ENCODE peak calls at places on chromosomes 7 and 10, in eight cellular contexts. One of them, this sample, is unnamed.

GRCh38 chr10:103847909-103848468 is 7.4 kb downstream of the SH3PXD2A start:
- ATAC-seq in RWPE2: no peak
- ATAC-seq in body of pancreas: no peak
- ATAC-seq in left lung: no peak
- ATAC-seq in HepG2: peak; percentile 79
- ATAC-seq in CD8-positive, alpha-beta T cell: no peak
- ATAC-seq in Panc1: no peak
- ATAC-seq in GM23338: peak; percentile 92
- ATAC-seq in this sample: no peak

GRCh38 chr10:6409982-6410694 is 169.9 kb downstream of the PRKCQ start:
- ATAC-seq in RWPE2: peak; percentile 45
- ATAC-seq in body of pancreas: peak; percentile 45
- ATAC-seq in GM23338: peak; percentile 55
- ATAC-seq in left lung: peak; percentile 81
- ATAC-seq in Panc1: no peak
- ATAC-seq in CD8-positive, alpha-beta T cell: peak; percentile 93
- ATAC-seq in HepG2: no peak
- ATAC-seq in this sample: peak; percentile 93

GRCh38 chr7:32319019-32319382 is 171.2 kb downstream of the LSM5 start:
- ATAC-seq in GM23338: peak; percentile 46
- ATAC-seq in HepG2: peak; percentile 22
- ATAC-seq in left lung: no peak
- ATAC-seq in CD8-positive, alpha-beta T cell: no peak
- ATAC-seq in Panc1: no peak
- ATAC-seq in RWPE2: no peak
- ATAC-seq in body of pancreas: peak; percentile 18
- ATAC-seq in this sample: no peak

GRCh38 chr7:131328387-131329175 is 905 bp downstream of the MKLN1 start:
- ATAC-seq in Panc1: peak; percentile 6
- ATAC-seq in CD8-positive, alpha-beta T cell: no peak
- ATAC-seq in left lung: peak; percentile 24
- ATAC-seq in GM23338: no peak
- ATAC-seq in RWPE2: peak; percentile 8
- ATAC-seq in body of pancreas: peak; percentile 11
- ATAC-seq in HepG2: no peak
- ATAC-seq in this sample: no peak

GRCh38 chr10:80324891-80325364 is 31.6 kb downstream of the DYDC1 start:
- ATAC-seq in HepG2: no peak
- ATAC-seq in CD8-positive, alpha-beta T cell: no peak
- ATAC-seq in Panc1: no peak
- ATAC-seq in body of pancreas: peak; percentile 33
- ATAC-seq in left lung: no peak
- ATAC-seq in RWPE2: no peak
- ATAC-seq in GM23338: peak; percentile 54
- ATAC-seq in this sample: no peak

GRCh38 chr7:49119706-49120105 is 195.4 kb downstream of the CDC14C start:
- ATAC-seq in left lung: no peak
- ATAC-seq in body of pancreas: no peak
- ATAC-seq in HepG2: no peak
- ATAC-seq in CD8-positive, alpha-beta T cell: no peak
- ATAC-seq in RWPE2: no peak
- ATAC-seq in Panc1: no peak
- ATAC-seq in GM23338: no peak
- ATAC-seq in this sample: no peak

GRCh38 chr10:78028438-78029293 is 649 bp downstream of the POLR3A start:
- ATAC-seq in body of pancreas: peak; percentile 7
- ATAC-seq in RWPE2: peak; percentile 1
- ATAC-seq in Panc1: peak; percentile 9
- ATAC-seq in left lung: peak; percentile 34
- ATAC-seq in GM23338: peak; percentile 51
- ATAC-seq in HepG2: peak; percentile 84
- ATAC-seq in CD8-positive, alpha-beta T cell: peak; percentile 6
- ATAC-seq in this sample: peak; percentile 19

GRCh38 chr7:151194188-151194587 is 7.1 kb upstream of the ASB10 start:
- ATAC-seq in GM23338: no peak
- ATAC-seq in CD8-positive, alpha-beta T cell: peak; percentile 42
- ATAC-seq in left lung: no peak
- ATAC-seq in RWPE2: no peak
- ATAC-seq in HepG2: no peak
- ATAC-seq in body of pancreas: no peak
- ATAC-seq in Panc1: no peak
- ATAC-seq in this sample: no peak

GRCh38 chr10:73043766-73044377 is 52.8 kb downstream of the P4HA1 start:
- ATAC-seq in CD8-positive, alpha-beta T cell: no peak
- ATAC-seq in GM23338: peak; percentile 53
- ATAC-seq in left lung: no peak
- ATAC-seq in HepG2: no peak
- ATAC-seq in Panc1: no peak
- ATAC-seq in RWPE2: no peak
- ATAC-seq in body of pancreas: no peak
- ATAC-seq in this sample: no peak

GRCh38 chr7:27179030-27179429 is 4.9 kb upstream of the HOXA10 start:
- ATAC-seq in left lung: no peak
- ATAC-seq in RWPE2: no peak
- ATAC-seq in Panc1: no peak
- ATAC-seq in CD8-positive, alpha-beta T cell: no peak
- ATAC-seq in GM23338: no peak
- ATAC-seq in body of pancreas: no peak
- ATAC-seq in HepG2: no peak
- ATAC-seq in this sample: no peak

GRCh38 chr10:96947036-96947435 is 114.9 kb downstream of the LCOR start:
- ATAC-seq in body of pancreas: no peak
- ATAC-seq in HepG2: no peak
- ATAC-seq in RWPE2: no peak
- ATAC-seq in CD8-positive, alpha-beta T cell: no peak
- ATAC-seq in GM23338: no peak
- ATAC-seq in Panc1: no peak
- ATAC-seq in left lung: no peak
- ATAC-seq in this sample: no peak

GRCh38 chr10:72162978-72163377 is 52.8 kb upstream of the ANAPC16 start:
- ATAC-seq in left lung: peak; percentile 27
- ATAC-seq in HepG2: no peak
- ATAC-seq in body of pancreas: no peak
- ATAC-seq in CD8-positive, alpha-beta T cell: no peak
- ATAC-seq in Panc1: peak; percentile 67
- ATAC-seq in RWPE2: peak; percentile 40
- ATAC-seq in GM23338: no peak
- ATAC-seq in this sample: no peak

GRCh38 chr7:41691286-41691966 is 11.5 kb downstream of the INHBA start:
- ATAC-seq in RWPE2: no peak
- ATAC-seq in body of pancreas: no peak
- ATAC-seq in HepG2: no peak
- ATAC-seq in left lung: no peak
- ATAC-seq in GM23338: no peak
- ATAC-seq in CD8-positive, alpha-beta T cell: no peak
- ATAC-seq in Panc1: no peak
- ATAC-seq in this sample: no peak

GRCh38 chr7:113246698-113247097 is 128.3 kb upstream of the SMIM30 start:
- ATAC-seq in body of pancreas: no peak
- ATAC-seq in CD8-positive, alpha-beta T cell: no peak
- ATAC-seq in RWPE2: no peak
- ATAC-seq in GM23338: no peak
- ATAC-seq in HepG2: no peak
- ATAC-seq in left lung: no peak
- ATAC-seq in Panc1: no peak
- ATAC-seq in this sample: no peak

DNA sequence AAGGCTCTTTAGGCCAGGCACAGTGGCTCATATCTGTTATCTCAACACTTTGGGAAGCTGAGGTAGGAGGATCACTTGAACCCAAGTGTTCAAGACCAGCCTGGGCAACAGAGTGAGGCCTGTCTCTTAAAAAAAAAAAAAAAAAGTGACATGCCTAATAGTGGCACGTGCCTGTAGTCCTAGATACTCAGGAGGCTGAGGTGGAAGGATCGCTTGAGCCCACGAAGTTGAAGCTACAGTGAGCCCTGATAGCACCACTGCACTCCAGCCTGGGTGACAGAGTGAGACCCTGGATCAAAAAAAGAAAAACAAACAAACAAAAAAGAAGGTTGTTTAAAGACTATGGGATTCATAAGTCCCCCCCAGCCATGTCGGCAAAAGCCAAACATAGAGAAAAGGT is 42.2 kb upstream of the NRF1 start:
- ATAC-seq in HepG2: peak; percentile 55
- ATAC-seq in left lung: no peak
- ATAC-seq in CD8-positive, alpha-beta T cell: no peak
- ATAC-seq in GM23338: no peak
- ATAC-seq in body of pancreas: no peak
- ATAC-seq in Panc1: peak; percentile 17
- ATAC-seq in RWPE2: peak; percentile 28
- ATAC-seq in this sample: no peak
- H3K27ac ChIP-seq in HepG2: peak overlapping the region; percentile 71
- H3K27ac ChIP-seq in left lung: no peak overlapping the region
- H3K27ac ChIP-seq in CD8-positive, alpha-beta T cell: no peak overlapping the region
- H3K27ac ChIP-seq in GM23338: no peak overlapping the region
- H3K27ac ChIP-seq in body of pancreas: no peak overlapping the region
- H3K27ac ChIP-seq in Panc1: no peak overlapping the region
- H3K27ac ChIP-seq in RWPE2: peak overlapping the region; percentile 45
- H3K27ac ChIP-seq in this sample: no peak overlapping the region

DNA sequence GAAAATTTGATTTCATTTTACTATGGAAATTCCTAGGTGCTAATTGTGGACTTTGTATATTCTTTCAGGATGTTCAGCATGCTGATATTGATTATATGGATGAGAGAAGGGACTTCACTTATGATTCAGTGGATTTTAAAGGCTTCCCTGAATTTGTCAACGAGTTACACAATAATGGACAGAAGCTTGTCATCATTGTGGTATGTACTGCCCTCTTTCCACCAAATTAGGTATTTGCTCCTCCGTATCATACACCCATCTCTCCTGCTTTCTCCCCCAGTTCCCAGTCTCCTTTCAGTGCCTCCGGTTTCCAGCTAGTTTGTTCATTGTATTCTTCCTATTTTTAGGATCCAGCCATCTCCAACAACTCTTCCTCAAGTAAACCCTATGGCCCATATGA is 34.6 kb downstream of the MGAM start:
- ATAC-seq in RWPE2: peak; percentile 72
- ATAC-seq in HepG2: no peak
- ATAC-seq in GM23338: peak; percentile 67
- ATAC-seq in Panc1: no peak
- ATAC-seq in left lung: no peak
- ATAC-seq in CD8-positive, alpha-beta T cell: no peak
- ATAC-seq in body of pancreas: no peak
- ATAC-seq in this sample: no peak
- TF ChIP-seq CTCF in RWPE2: peak; percentile 49
- TF ChIP-seq CTCF in HepG2: no peak
- TF ChIP-seq CTCF in GM23338: peak; percentile 35
- TF ChIP-seq CTCF in Panc1: no peak
- TF ChIP-seq CTCF in left lung: no peak
- TF ChIP-seq CTCF in CD8-positive, alpha-beta T cell: no peak
- TF ChIP-seq CTCF in body of pancreas: peak; percentile 7
- TF ChIP-seq CTCF in this sample: no peak

DNA sequence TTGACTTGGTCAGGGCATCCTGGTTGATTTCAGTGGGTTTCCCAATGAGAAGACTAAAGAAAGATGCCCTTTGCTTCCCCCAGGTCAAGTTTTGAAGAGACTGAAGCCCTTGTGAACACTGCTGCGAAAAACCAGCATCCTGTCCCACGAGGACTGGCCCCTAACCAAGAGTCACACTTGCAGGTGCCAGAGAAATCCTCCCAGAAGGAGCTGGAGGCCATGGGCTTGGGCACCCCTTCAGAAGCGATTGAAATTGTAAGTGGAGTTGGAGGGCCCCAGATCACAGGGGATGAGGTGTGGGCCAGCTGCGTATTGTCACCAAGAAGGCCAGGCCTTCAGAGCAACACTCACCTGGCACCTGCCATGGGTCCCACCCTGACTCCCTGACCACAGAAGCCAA is 43.3 kb upstream of the BTBD16 start:
- ATAC-seq in HepG2: no peak
- ATAC-seq in body of pancreas: no peak
- ATAC-seq in GM23338: no peak
- ATAC-seq in CD8-positive, alpha-beta T cell: no peak
- ATAC-seq in Panc1: no peak
- ATAC-seq in RWPE2: no peak
- ATAC-seq in left lung: no peak
- ATAC-seq in this sample: no peak
- H3K36me3 ChIP-seq in HepG2: peaks cover 78% of the 10 kb centered on the region
- H3K36me3 ChIP-seq in body of pancreas: no peaks in the 10 kb centered on the region
- H3K36me3 ChIP-seq in GM23338: peaks cover 31% of the 10 kb centered on the region
- H3K36me3 ChIP-seq in CD8-positive, alpha-beta T cell: no peaks in the 10 kb centered on the region
- H3K36me3 ChIP-seq in Panc1: peaks cover 31% of the 10 kb centered on the region
- H3K36me3 ChIP-seq in RWPE2: peaks cover 51% of the 10 kb centered on the region
- H3K36me3 ChIP-seq in left lung: peaks cover 91% of the 10 kb centered on the region
- H3K36me3 ChIP-seq in this sample: no peaks in the 10 kb centered on the region

GRCh38 chr7:99098317-99098823 is 45.5 kb downstream of the SMURF1 start:
- ATAC-seq in HepG2: peak; percentile 81
- ATAC-seq in CD8-positive, alpha-beta T cell: no peak
- ATAC-seq in left lung: no peak
- ATAC-seq in Panc1: no peak
- ATAC-seq in RWPE2: no peak
- ATAC-seq in GM23338: no peak
- ATAC-seq in body of pancreas: no peak
- ATAC-seq in this sample: no peak

GRCh38 chr7:99097730-99098129 is 46.2 kb downstream of the SMURF1 start:
- ATAC-seq in left lung: no peak
- ATAC-seq in GM23338: no peak
- ATAC-seq in RWPE2: no peak
- ATAC-seq in body of pancreas: no peak
- ATAC-seq in CD8-positive, alpha-beta T cell: no peak
- ATAC-seq in Panc1: no peak
- ATAC-seq in HepG2: no peak
- ATAC-seq in this sample: no peak

GRCh38 chr7:99099499-99100077 is 44.3 kb downstream of the SMURF1 start:
- ATAC-seq in GM23338: peak; percentile 76
- ATAC-seq in CD8-positive, alpha-beta T cell: no peak
- ATAC-seq in RWPE2: no peak
- ATAC-seq in Panc1: no peak
- ATAC-seq in body of pancreas: no peak
- ATAC-seq in HepG2: peak; percentile 61
- ATAC-seq in left lung: no peak
- ATAC-seq in this sample: no peak

GRCh38 chr7:99096124-99096887 is 47.6 kb downstream of the SMURF1 start:
- ATAC-seq in GM23338: no peak
- ATAC-seq in Panc1: no peak
- ATAC-seq in CD8-positive, alpha-beta T cell: no peak
- ATAC-seq in left lung: peak; percentile 89
- ATAC-seq in RWPE2: peak; percentile 42
- ATAC-seq in HepG2: peak; percentile 26
- ATAC-seq in body of pancreas: peak; percentile 86
- ATAC-seq in this sample: peak; percentile 67

GRCh38 chr7:99098824-99099498 is 44.9 kb downstream of the SMURF1 start:
- ATAC-seq in body of pancreas: peak; percentile 77
- ATAC-seq in left lung: no peak
- ATAC-seq in Panc1: peak; percentile 24
- ATAC-seq in RWPE2: no peak
- ATAC-seq in CD8-positive, alpha-beta T cell: no peak
- ATAC-seq in GM23338: peak; percentile 61
- ATAC-seq in HepG2: peak; percentile 87
- ATAC-seq in this sample: no peak
- H3K27ac ChIP-seq in body of pancreas: peak overlapping the region; percentile 73
- H3K27ac ChIP-seq in left lung: no peak overlapping the region
- H3K27ac ChIP-seq in Panc1: peak overlapping the region; percentile 3
- H3K27ac ChIP-seq in RWPE2: peak overlapping the region; percentile 15
- H3K27ac ChIP-seq in CD8-positive, alpha-beta T cell: no peak overlapping the region
- H3K27ac ChIP-seq in GM23338: peak overlapping the region; percentile 88
- H3K27ac ChIP-seq in HepG2: peak overlapping the region; percentile 98
- H3K27ac ChIP-seq in this sample: peak overlapping the region; percentile 57

DNA sequence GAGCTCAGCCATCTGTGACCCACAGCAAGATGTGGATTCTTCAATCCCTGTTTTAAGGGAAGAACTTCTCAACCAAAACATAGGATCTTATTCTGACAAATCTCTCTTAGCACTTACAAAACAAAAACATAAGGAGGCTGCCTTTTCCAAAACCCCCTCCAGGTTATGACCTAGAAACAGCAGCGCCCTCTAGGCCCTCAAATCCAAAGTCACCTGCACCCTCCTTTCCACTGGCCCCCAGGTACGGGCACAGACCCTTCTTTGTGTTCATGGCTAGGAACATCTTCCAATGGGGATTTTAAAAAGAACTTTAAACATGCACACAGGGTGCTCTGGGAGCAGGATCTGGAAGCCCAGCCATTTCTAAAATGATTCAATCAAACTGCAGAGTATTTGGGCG is 100.2 kb downstream of the FGFR2 start:
- ATAC-seq in CD8-positive, alpha-beta T cell: no peak
- ATAC-seq in GM23338: peak; percentile 61
- ATAC-seq in body of pancreas: no peak
- ATAC-seq in RWPE2: no peak
- ATAC-seq in left lung: no peak
- ATAC-seq in Panc1: no peak
- ATAC-seq in HepG2: no peak
- ATAC-seq in this sample: no peak
- TF ChIP-seq CTCF in CD8-positive, alpha-beta T cell: no peak
- TF ChIP-seq CTCF in GM23338: peak; percentile 59
- TF ChIP-seq CTCF in body of pancreas: no peak
- TF ChIP-seq CTCF in RWPE2: no peak
- TF ChIP-seq CTCF in left lung: no peak
- TF ChIP-seq CTCF in Panc1: no peak
- TF ChIP-seq CTCF in HepG2: peak; percentile 15
- TF ChIP-seq CTCF in this sample: no peak

This sample was measured in gastroesophageal sphincter.